ENCODE peak calls at places on chromosomes 7 and 10, in four cellular contexts. B is GM23248, L is uterus, M is upper lobe of left lung. W is an unnamed sample. For H3K9me3, the result is how much of the 10 kb centered on the place peaks cover.

GRCh38 chr7:150737265-150738055 is at the start of gene GIMAP5:
- DNase-seq in B (no peak), L (no peak), M (no peak), W (no peak)

GRCh38 chr7:28202222-28202621 is 21.6 kb upstream of the JAZF1 start:
- DNase-seq in B (no peak), L (no peak), M (no peak), W (no peak)

GRCh38 chr10:16441106-16441850 is 4.5 kb downstream of the PTER start:
- DNase-seq in B (peak), M (no peak), L (no peak), W (peak)

GRCh38 chr10:91162050-91162494 is 58.4 kb upstream of the PCGF5 start:
- DNase-seq in M (no peak), B (peak), L (no peak), W (peak)

GRCh38 chr7:22123139-22123538 is 177.4 kb upstream of the CDCA7L start:
- DNase-seq in B (no peak), L (no peak), M (no peak), W (no peak)

GRCh38 chr7:42254217-42254616 is 17.2 kb upstream of the GLI3 start:
- DNase-seq in M (no peak), B (peak), L (no peak), W (no peak)

GRCh38 chr7:144830024-144830785 is 5.6 kb downstream of the TPK1 start:
- DNase-seq in M (no peak), B (peak), L (no peak), W (no peak)

GRCh38 chr10:73772280-73773151 is 9.3 kb upstream of the CHCHD1 start:
- DNase-seq in M (peak), B (peak), L (peak), W (peak)

GRCh38 chr10:48701139-48701901 is 16.6 kb downstream of the WDFY4 start:
- DNase-seq in B (no peak), M (no peak), L (no peak), W (no peak)

GRCh38 chr7:25288536-25289283 is 60.4 kb upstream of the NPVF start:
- DNase-seq in B (peak), M (no peak), L (peak), W (no peak)

GRCh38 chr10:22795546-22795945 is 81.2 kb upstream of the PIP4K2A start:
- DNase-seq in B (no peak), M (no peak), L (no peak), W (no peak)

GRCh38 chr10:94277450-94277849 is 85.3 kb downstream of the NOC3L start:
- DNase-seq in M (no peak), B (no peak), L (no peak), W (no peak)

GRCh38 chr7:101411477-101411954 is 48.8 kb downstream of the COL26A1 start:
- DNase-seq in B (peak), M (no peak), L (no peak), W (no peak)

GRCh38 chr10:48406204-48406603 is 99.7 kb downstream of the MAPK8 start:
- DNase-seq in M (peak), B (peak), L (no peak), W (no peak)

GRCh38 chr10:95295031-95295755 is 4.4 kb upstream of the PDLIM1 start:
- DNase-seq in M (peak), B (peak), L (peak), W (no peak)

GRCh38 chr7:42236266-42237161 is 495 bp downstream of the GLI3 start:
- DNase-seq in L (peak), M (peak), B (peak), W (peak)

GRCh38 chr10:930415-931325 is 835 bp downstream of the LARP4B start:
- DNase-seq in B (peak), L (peak), M (peak), W (peak)

GRCh38 chr10:9596368-9596920 is 1421.2 kb upstream of the CELF2 start:
- DNase-seq in L (no peak), M (no peak), B (peak), W (no peak)

GRCh38 chr7:81256991-81257390 is 338.1 kb upstream of the SEMA3C start:
- DNase-seq in B (no peak), L (no peak), M (no peak), W (no peak)

GRCh38 chr7:4803397-4804241 is 28.2 kb downstream of the AP5Z1 start:
- DNase-seq in B (no peak), L (no peak), M (no peak), W (no peak)

DNA sequence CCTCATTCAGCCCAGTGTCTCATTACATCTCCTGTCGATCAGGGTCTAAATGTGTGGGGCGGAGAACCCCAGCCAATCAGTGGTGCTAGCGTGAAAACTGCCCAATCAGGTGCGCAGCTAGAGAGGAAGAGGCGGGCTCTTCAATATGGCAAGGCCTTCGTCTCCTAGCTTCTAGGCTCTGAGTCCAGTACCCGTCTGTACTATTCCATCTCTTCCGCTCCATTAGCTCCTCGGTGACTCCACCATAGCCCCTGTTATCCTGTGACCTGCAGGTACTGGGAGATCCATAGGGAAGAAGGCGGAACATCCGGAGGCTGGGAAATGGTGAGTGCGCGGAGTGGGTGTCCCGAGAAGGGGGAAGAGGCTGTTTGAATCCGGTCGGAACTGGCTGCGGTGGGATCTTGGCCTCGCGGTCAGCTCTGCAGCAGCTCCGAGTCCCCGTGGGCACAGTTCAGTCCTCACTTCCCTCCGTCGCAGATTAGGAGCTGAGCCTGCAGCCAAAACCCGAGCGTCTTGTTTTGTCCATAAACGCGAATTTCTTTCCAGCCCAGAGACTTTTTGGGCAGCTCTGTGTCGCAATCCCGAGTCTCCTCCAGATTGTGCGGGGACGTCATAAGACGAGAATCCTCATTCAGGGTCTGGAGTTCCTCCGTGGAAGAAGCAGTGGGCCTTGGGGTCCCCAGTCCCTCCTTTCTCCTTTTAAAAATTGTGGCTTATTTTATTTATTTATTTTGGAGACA is at the start of gene ZNF727:
- DNase-seq in M (peak), B (no peak), L (peak), W (no peak)
- H3K9me3 ChIP-seq in M (under half), B (under half), L (under half), W (under half)

GRCh38 chr7:64999165-65000004 is 7.1 kb downstream of the ERV3-1 start:
- DNase-seq in L (no peak), M (peak), B (no peak), W (no peak)

GRCh38 chr7:64998865-64999164 is 7.7 kb downstream of the ERV3-1 start:
- DNase-seq in B (no peak), L (no peak), M (no peak), W (no peak)

GRCh38 chr7:64996305-64996704 is 5.5 kb upstream of the ZNF117 start:
- DNase-seq in M (no peak), B (no peak), L (no peak), W (no peak)

GRCh38 chr7:64997927-64998391 is 7.1 kb upstream of the ZNF117 start:
- DNase-seq in M (peak), L (no peak), B (peak), W (no peak)

GRCh38 chr7:64997164-64997908 is 6.5 kb upstream of the ZNF117 start:
- DNase-seq in M (no peak), B (no peak), L (no peak), W (no peak)
- H3K9me3 ChIP-seq in M (under half), B (under half), L (under half), W (half or more)

GRCh38 chr10:132975976-132976682 is 33.8 kb upstream of the CFAP46 start:
- DNase-seq in M (no peak), L (no peak), B (no peak), W (no peak)
- H3K9me3 ChIP-seq in M (under half), L (under half), B (under half), W (under half)

GRCh38 chr7:158256091-158256816 is 331.4 kb downstream of the PTPRN2 start:
- DNase-seq in L (no peak), B (no peak), M (peak), W (no peak)
- H3K9me3 ChIP-seq in L (under half), B (under half), M (under half), W (under half)

DNA sequence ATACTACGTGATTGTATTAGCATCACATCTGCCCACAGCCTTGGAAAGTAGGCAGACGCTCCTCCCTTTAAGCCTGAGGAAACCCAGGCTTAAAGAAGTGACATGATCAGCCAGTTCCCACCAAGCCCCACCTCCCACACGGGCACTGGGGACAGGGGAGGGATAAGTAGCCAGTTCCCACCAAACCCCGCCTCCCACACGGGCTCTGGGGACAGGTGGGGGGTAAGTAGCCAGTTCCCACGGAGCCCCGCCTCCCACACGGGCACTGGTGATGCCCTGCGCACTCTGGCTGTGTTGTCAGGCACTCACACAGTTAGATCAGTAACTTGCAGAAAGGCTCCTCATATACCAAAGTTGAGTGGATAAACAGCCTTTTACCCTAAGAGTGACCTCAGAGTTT is 606.8 kb downstream of the PTPRN2 start:
- DNase-seq in M (peak), B (no peak), L (no peak), W (no peak)
- H3K9me3 ChIP-seq in M (under half), B (under half), L (under half), W (under half)

GRCh38 chr7:158245724-158246041 is 341.9 kb downstream of the PTPRN2 start:
- DNase-seq in B (no peak), M (no peak), L (no peak), W (no peak)
- H3K9me3 ChIP-seq in B (under half), M (under half), L (under half), W (under half)

DNA sequence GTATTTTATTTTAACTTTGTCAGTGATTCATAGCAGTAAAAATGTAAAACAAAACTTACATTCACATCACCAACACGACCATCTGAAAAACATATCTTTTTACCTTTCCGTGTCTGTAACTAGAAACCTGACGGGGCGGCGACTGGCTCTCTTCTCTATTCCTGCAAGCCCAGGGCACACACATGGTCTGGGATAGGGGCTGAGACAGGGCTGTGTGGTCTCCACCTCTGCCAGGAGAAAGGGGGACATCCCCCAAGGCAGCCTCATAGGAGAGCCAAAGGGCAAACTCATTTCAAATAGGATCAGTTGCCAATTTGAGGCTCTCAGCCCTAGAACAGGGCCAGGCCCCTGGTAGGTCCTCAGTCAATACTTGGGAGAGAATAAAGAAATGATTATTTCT is 359.4 kb downstream of the TCERG1L start:
- DNase-seq in B (no peak), L (no peak), M (no peak), W (no peak)
- H3K9me3 ChIP-seq in B (under half), L (under half), M (under half), W (under half)

GRCh38 chr10:35440016-35440415 is 103.7 kb downstream of the CCNY start:
- DNase-seq in B (no peak), M (no peak), L (no peak), W (no peak)
- H3K9me3 ChIP-seq in B (under half), M (under half), L (under half), W (under half)

GRCh38 chr7:71659622-71660021 is 527.7 kb downstream of the GALNT17 start:
- DNase-seq in L (no peak), B (no peak), M (no peak), W (no peak)
- H3K9me3 ChIP-seq in L (under half), B (under half), M (under half), W (under half)

DNA sequence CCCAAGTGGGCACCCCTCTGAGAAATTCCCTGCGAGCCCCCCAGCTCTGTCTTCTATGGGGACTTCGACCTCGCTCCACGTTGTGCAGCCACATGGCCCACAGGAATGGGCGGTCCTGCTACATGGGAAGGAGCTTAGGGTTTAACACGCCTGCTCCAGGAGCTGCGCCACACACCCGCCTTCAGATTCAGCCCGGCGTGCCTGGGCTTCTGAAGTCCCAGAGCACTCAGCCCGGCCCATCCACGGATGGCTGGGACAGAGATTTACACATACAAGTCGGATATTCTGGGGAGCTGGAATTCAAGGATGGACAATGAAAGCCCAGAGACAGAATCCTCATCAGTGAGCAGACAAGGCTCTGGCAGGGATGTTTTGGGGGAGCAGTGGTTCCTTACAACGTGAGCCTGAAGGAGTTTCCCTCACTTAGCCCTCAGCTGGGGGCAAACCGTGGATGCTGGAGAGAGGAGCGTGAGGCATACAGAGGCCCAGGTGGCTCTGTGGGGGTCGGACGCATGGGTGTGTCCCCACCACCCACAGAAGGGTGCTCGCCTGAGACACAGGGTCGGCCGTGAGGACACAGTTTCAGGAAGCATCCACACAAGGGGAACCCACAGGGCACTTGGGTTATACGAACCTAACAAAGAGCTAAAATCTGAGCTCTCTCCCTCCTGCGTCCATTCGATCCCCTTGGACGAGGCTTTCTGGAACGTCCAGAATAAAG is 372.9 kb downstream of the DNAJB6 start:
- DNase-seq in B (no peak), M (no peak), L (no peak), W (no peak)
- H3K9me3 ChIP-seq in B (under half), M (under half), L (under half), W (under half)

W was measured in CD4-positive, CD25-positive, alpha-beta regulatory T cell.